ENCODE peak calls at places on chromosomes 4 and X, in eight cellular contexts. V is mucosa of descending colon, A is psoas muscle, O is SJSA1, X is aorta, S is suprapubic skin, P is cardiac muscle cell, R is BE2C. E is an unnamed sample.

GRCh38 chr4:36244257-36245084 is at the start of gene ARAP2:
- DNase-seq in O (no peak), P (peak; percentile 12), S (peak; percentile 72), X (peak; percentile 85), V (peak; percentile 62), R (no peak), A (peak; percentile 60), E (peak; percentile 79)

GRCh38 chrX:138073626-138074025 is 507.7 kb downstream of the ZIC3 start:
- DNase-seq in S (no peak), P (no peak), A (no peak), O (no peak), X (no peak), V (no peak), R (no peak), E (no peak)

GRCh38 chr4:188308142-188308541 is 168.9 kb downstream of the TRIML1 start:
- DNase-seq in O (no peak), R (no peak), A (no peak), P (no peak), V (no peak), X (no peak), S (no peak), E (no peak)

GRCh38 chr4:39025552-39026085 is 6.6 kb downstream of the TMEM156 start:
- DNase-seq in P (peak; percentile 68), R (no peak), X (no peak), S (no peak), V (no peak), A (no peak), O (no peak), E (no peak)

GRCh38 chrX:45196701-45197100 is 4.0 kb downstream of the DIPK2B start:
- DNase-seq in V (no peak), P (no peak), O (no peak), S (no peak), R (no peak), X (no peak), A (no peak), E (no peak)

GRCh38 chrX:13180807-13181206 is 136.4 kb upstream of the FAM9C start:
- DNase-seq in X (no peak), R (no peak), S (no peak), V (no peak), P (peak; percentile 82), A (no peak), O (no peak), E (no peak)

GRCh38 chr4:138092060-138092459 is 150.1 kb downstream of the SLC7A11 start:
- DNase-seq in X (no peak), R (no peak), V (no peak), S (no peak), P (no peak), A (no peak), O (no peak), E (no peak)

GRCh38 chr4:8735236-8736082 is 136.2 kb downstream of the HMX1 start:
- DNase-seq in O (no peak), S (no peak), V (no peak), A (peak; percentile 34), P (no peak), X (no peak), R (no peak), E (no peak)

GRCh38 chrX:103792916-103793540 is 16.4 kb downstream of the PLP1 start:
- DNase-seq in V (no peak), P (peak; percentile 81), S (no peak), R (no peak), A (no peak), O (no peak), X (no peak), E (no peak)

GRCh38 chr4:147828361-147828760 is 96.5 kb downstream of the ARHGAP10 start:
- DNase-seq in O (no peak), R (no peak), A (no peak), X (no peak), P (peak; percentile 50), S (no peak), V (no peak), E (no peak)

GRCh38 chr4:17690135-17690534 is 75.7 kb downstream of the MED28 start:
- DNase-seq in S (no peak), O (no peak), X (no peak), P (no peak), R (no peak), V (no peak), A (no peak), E (no peak)

GRCh38 chrX:29542147-29542546 is 673.2 kb upstream of the MAGEB2 start:
- DNase-seq in S (no peak), A (no peak), V (no peak), X (no peak), O (no peak), P (no peak), R (no peak), E (no peak)

DNA sequence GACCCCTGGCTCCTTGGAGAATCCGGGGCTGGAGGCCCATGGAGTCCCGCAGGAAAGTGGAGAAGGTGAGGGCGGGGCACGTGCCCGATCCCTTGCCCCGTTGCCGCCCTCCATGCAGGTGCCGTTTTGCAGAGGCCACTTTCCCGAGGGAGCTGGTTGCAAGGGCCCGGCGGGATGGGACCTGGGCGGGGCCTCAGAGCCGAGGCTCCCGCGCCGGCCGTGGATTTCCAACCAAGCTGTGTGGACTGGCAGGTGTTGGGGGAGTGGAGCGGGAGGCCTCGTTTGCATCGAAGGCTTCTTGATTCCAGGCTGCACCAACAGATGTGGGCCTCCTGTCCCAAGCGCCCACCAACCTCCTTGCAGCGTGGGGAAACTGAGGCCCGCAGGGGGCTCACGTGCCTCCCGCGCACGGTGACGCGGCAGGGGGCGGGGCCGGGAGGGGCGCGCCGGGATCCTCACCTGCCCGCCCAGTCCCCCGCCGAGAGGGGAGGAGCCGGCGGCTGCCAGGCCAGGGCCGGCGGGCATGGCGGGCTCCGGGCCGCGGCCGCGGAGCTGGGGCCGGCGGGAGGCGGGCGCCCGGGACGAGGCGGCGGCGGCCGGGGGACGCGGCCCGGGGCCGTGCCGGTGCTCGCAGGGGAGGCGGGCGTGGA is 24.9 kb downstream of the SH3BP2 start:
- DNase-seq in V (peak; percentile 78), A (peak; percentile 53), R (peak; percentile 55), X (no peak), S (no peak), P (peak; percentile 15), O (no peak), E (peak; percentile 57)
- H3K4me1 ChIP-seq in V (peaks cover 8% of the 10 kb centered on the region), A (peaks cover 18% of the 10 kb centered on the region), R (no peaks in the 10 kb centered on the region), X (no peaks in the 10 kb centered on the region), S (peaks cover 48% of the 10 kb centered on the region), P (no peaks in the 10 kb centered on the region), O (peaks cover under 1% of the 10 kb centered on the region), E (peaks cover 7% of the 10 kb centered on the region)

GRCh38 chr4:128868758-128869157 is 59.3 kb downstream of the JADE1 start:
- DNase-seq in O (no peak), X (no peak), S (no peak), V (no peak), R (no peak), A (no peak), P (peak; percentile 81), E (no peak)
- H3K36me3 ChIP-seq in O (peaks cover 90% of the 10 kb centered on the region), X (peaks cover 13% of the 10 kb centered on the region), S (peaks cover 56% of the 10 kb centered on the region), V (no peaks in the 10 kb centered on the region), R (peaks cover 49% of the 10 kb centered on the region), A (peaks cover 96% of the 10 kb centered on the region), P (peaks cover 9% of the 10 kb centered on the region), E (no peaks in the 10 kb centered on the region)

GRCh38 chr4:681736-682451 is 7.1 kb downstream of the SLC49A3 start:
- DNase-seq in S (peak; percentile 82), X (peak; percentile 77), V (peak; percentile 83), P (no peak), O (no peak), A (peak; percentile 61), R (peak; percentile 61), E (peak; percentile 84)

GRCh38 chr4:680931-681645 is 6.7 kb downstream of the MYL5 start:
- DNase-seq in P (peak; percentile 53), X (peak; percentile 87), S (peak; percentile 91), V (peak; percentile 68), O (no peak), A (peak; percentile 79), R (peak; percentile 91), E (peak; percentile 69)

GRCh38 chr4:680091-680490 is 5.7 kb downstream of the MYL5 start:
- DNase-seq in A (peak; percentile 43), R (no peak), X (no peak), S (no peak), P (no peak), V (no peak), O (no peak), E (no peak)

GRCh38 chr4:679571-680083 is 5.3 kb downstream of the MYL5 start:
- DNase-seq in P (no peak), O (no peak), X (no peak), V (no peak), R (no peak), S (no peak), A (peak; percentile 29), E (no peak)

GRCh38 chr4:680565-680930 is 6.2 kb downstream of the MYL5 start:
- DNase-seq in O (no peak), X (peak; percentile 78), S (peak; percentile 78), R (no peak), V (peak; percentile 57), P (no peak), A (peak; percentile 54), E (no peak)
- H3K4me3 ChIP-seq in O (no peak overlapping the region), X (no peak overlapping the region), S (peak overlapping the region; percentile 60), R (peak overlapping the region; percentile 63), V (no peak overlapping the region), P (peak overlapping the region; percentile 60), A (peak overlapping the region; percentile 70), E (peak overlapping the region; percentile 56)

GRCh38 chrX:11760958-11761357 is 2.9 kb downstream of the MSL3 start:
- DNase-seq in X (no peak), P (no peak), S (no peak), A (no peak), O (no peak), R (no peak), V (no peak), E (no peak)
- H3K4me1 ChIP-seq in X (no peaks in the 10 kb centered on the region), P (no peaks in the 10 kb centered on the region), S (peaks cover 6% of the 10 kb centered on the region), A (peaks cover 9% of the 10 kb centered on the region), O (peaks cover 10% of the 10 kb centered on the region), R (no peaks in the 10 kb centered on the region), V (peaks cover 6% of the 10 kb centered on the region), E (peaks cover 2% of the 10 kb centered on the region)

GRCh38 chr4:26424838-26425237 is 65.4 kb downstream of the CCKAR start:
- DNase-seq in S (no peak), O (no peak), X (no peak), V (no peak), R (no peak), P (no peak), A (no peak), E (no peak)

GRCh38 chr4:26424143-26424542 is 66.1 kb downstream of the CCKAR start:
- DNase-seq in V (no peak), O (no peak), A (no peak), X (no peak), P (no peak), R (no peak), S (no peak), E (no peak)

GRCh38 chr4:26425953-26426352 is 64.3 kb downstream of the CCKAR start:
- DNase-seq in V (no peak), O (no peak), P (no peak), X (no peak), R (no peak), S (no peak), A (no peak), E (no peak)

GRCh38 chr4:26431461-26432165 is 58.7 kb downstream of the CCKAR start:
- DNase-seq in A (no peak), X (no peak), R (no peak), V (no peak), S (no peak), O (no peak), P (no peak), E (no peak)

GRCh38 chr4:26426892-26427291 is 63.4 kb downstream of the CCKAR start:
- DNase-seq in R (no peak), V (no peak), O (no peak), P (no peak), A (no peak), X (no peak), S (no peak), E (no peak)
- H3K36me3 ChIP-seq in R (peaks cover 23% of the 10 kb centered on the region), V (no peaks in the 10 kb centered on the region), O (peaks cover 7% of the 10 kb centered on the region), P (peaks cover 32% of the 10 kb centered on the region), A (peaks cover 68% of the 10 kb centered on the region), X (peaks cover 1% of the 10 kb centered on the region), S (peaks cover 66% of the 10 kb centered on the region), E (no peaks in the 10 kb centered on the region)